ENCODE peak calls at places on chromosomes 12 and 14, in seven cellular contexts. One of them, this sample, is unnamed. For H3K36me3, the result is how much of the 10 kb centered on the place peaks cover.

GRCh38 chr14:22892488-22892887 is 9.5 kb downstream of the REM2 start:
- DNase-seq in GM23338: peak
- DNase-seq in A673: no peak
- DNase-seq in MM.1S: no peak
- DNase-seq in neural progenitor cell: no peak
- DNase-seq in H1: no peak
- DNase-seq in PC-3: no peak
- DNase-seq in this sample: no peak

GRCh38 chr12:19894803-19895202 is 455.5 kb downstream of the AEBP2 start:
- DNase-seq in GM23338: no peak
- DNase-seq in A673: no peak
- DNase-seq in MM.1S: peak
- DNase-seq in neural progenitor cell: no peak
- DNase-seq in H1: no peak
- DNase-seq in PC-3: peak
- DNase-seq in this sample: no peak

GRCh38 chr12:120012067-120012621 is 23.1 kb downstream of the BICDL1 start:
- DNase-seq in GM23338: peak
- DNase-seq in A673: no peak
- DNase-seq in MM.1S: no peak
- DNase-seq in neural progenitor cell: peak
- DNase-seq in H1: no peak
- DNase-seq in PC-3: peak
- DNase-seq in this sample: no peak

GRCh38 chr14:90204516-90204915 is 51.8 kb upstream of the PSMC1 start:
- DNase-seq in GM23338: no peak
- DNase-seq in A673: no peak
- DNase-seq in MM.1S: no peak
- DNase-seq in neural progenitor cell: no peak
- DNase-seq in H1: no peak
- DNase-seq in PC-3: no peak
- DNase-seq in this sample: no peak

GRCh38 chr14:37048666-37049071 is 123.7 kb downstream of the SLC25A21 start:
- DNase-seq in GM23338: no peak
- DNase-seq in A673: no peak
- DNase-seq in MM.1S: no peak
- DNase-seq in neural progenitor cell: no peak
- DNase-seq in H1: no peak
- DNase-seq in PC-3: peak
- DNase-seq in this sample: no peak

GRCh38 chr12:92080390-92081285 is 65.0 kb downstream of the BTG1 start:
- DNase-seq in GM23338: no peak
- DNase-seq in A673: peak
- DNase-seq in MM.1S: peak
- DNase-seq in neural progenitor cell: no peak
- DNase-seq in H1: no peak
- DNase-seq in PC-3: peak
- DNase-seq in this sample: peak

GRCh38 chr12:6708968-6709394 is 8.4 kb upstream of the PIANP start:
- DNase-seq in GM23338: no peak
- DNase-seq in A673: no peak
- DNase-seq in MM.1S: no peak
- DNase-seq in neural progenitor cell: no peak
- DNase-seq in H1: no peak
- DNase-seq in PC-3: peak
- DNase-seq in this sample: no peak

GRCh38 chr14:34548472-34548981 is 9.0 kb upstream of the EAPP start:
- DNase-seq in GM23338: no peak
- DNase-seq in A673: no peak
- DNase-seq in MM.1S: no peak
- DNase-seq in neural progenitor cell: no peak
- DNase-seq in H1: no peak
- DNase-seq in PC-3: no peak
- DNase-seq in this sample: no peak

GRCh38 chr12:7628401-7628961 is 37.2 kb downstream of the APOBEC1 start:
- DNase-seq in GM23338: peak
- DNase-seq in A673: no peak
- DNase-seq in MM.1S: no peak
- DNase-seq in neural progenitor cell: peak
- DNase-seq in H1: no peak
- DNase-seq in PC-3: no peak
- DNase-seq in this sample: no peak

GRCh38 chr12:14892726-14893442 is 7.2 kb upstream of the MGP start:
- DNase-seq in GM23338: no peak
- DNase-seq in A673: peak
- DNase-seq in MM.1S: no peak
- DNase-seq in neural progenitor cell: peak
- DNase-seq in H1: no peak
- DNase-seq in PC-3: peak
- DNase-seq in this sample: no peak

GRCh38 chr12:131101006-131101405 is 147.3 kb downstream of the ADGRD1 start:
- DNase-seq in GM23338: no peak
- DNase-seq in A673: no peak
- DNase-seq in MM.1S: no peak
- DNase-seq in neural progenitor cell: no peak
- DNase-seq in H1: no peak
- DNase-seq in PC-3: no peak
- DNase-seq in this sample: no peak

GRCh38 chr14:67580336-67581230 is 19.5 kb downstream of the PIGH start:
- DNase-seq in GM23338: no peak
- DNase-seq in A673: no peak
- DNase-seq in MM.1S: no peak
- DNase-seq in neural progenitor cell: no peak
- DNase-seq in H1: no peak
- DNase-seq in PC-3: no peak
- DNase-seq in this sample: no peak

GRCh38 chr14:100019156-100019882 is 45.9 kb upstream of the EVL start:
- DNase-seq in GM23338: peak
- DNase-seq in A673: no peak
- DNase-seq in MM.1S: no peak
- DNase-seq in neural progenitor cell: peak
- DNase-seq in H1: no peak
- DNase-seq in PC-3: no peak
- DNase-seq in this sample: no peak

GRCh38 chr14:106276326-106277267 is 750.2 kb downstream of the TMEM121 start:
- DNase-seq in GM23338: no peak
- DNase-seq in A673: no peak
- DNase-seq in MM.1S: no peak
- DNase-seq in neural progenitor cell: no peak
- DNase-seq in H1: no peak
- DNase-seq in PC-3: no peak
- DNase-seq in this sample: no peak

GRCh38 chr12:102891756-102892155 is 25.3 kb downstream of the PAH start:
- DNase-seq in GM23338: peak
- DNase-seq in A673: no peak
- DNase-seq in MM.1S: no peak
- DNase-seq in neural progenitor cell: peak
- DNase-seq in H1: no peak
- DNase-seq in PC-3: no peak
- DNase-seq in this sample: no peak

GRCh38 chr14:70254476-70254961 is 65.8 kb upstream of the SLC8A3 start:
- DNase-seq in GM23338: peak
- DNase-seq in A673: peak
- DNase-seq in MM.1S: peak
- DNase-seq in neural progenitor cell: peak
- DNase-seq in H1: peak
- DNase-seq in PC-3: peak
- DNase-seq in this sample: no peak

GRCh38 chr12:95088339-95088738 is 14.9 kb upstream of the NR2C1 start:
- DNase-seq in GM23338: no peak
- DNase-seq in A673: no peak
- DNase-seq in MM.1S: no peak
- DNase-seq in neural progenitor cell: no peak
- DNase-seq in H1: no peak
- DNase-seq in PC-3: no peak
- DNase-seq in this sample: no peak

GRCh38 chr14:51564460-51564859 is 87.2 kb upstream of the FRMD6 start:
- DNase-seq in GM23338: no peak
- DNase-seq in A673: no peak
- DNase-seq in MM.1S: no peak
- DNase-seq in neural progenitor cell: no peak
- DNase-seq in H1: no peak
- DNase-seq in PC-3: peak
- DNase-seq in this sample: no peak

GRCh38 chr14:67438969-67439368 is 27.0 kb upstream of the PLEK2 start:
- DNase-seq in GM23338: no peak
- DNase-seq in A673: no peak
- DNase-seq in MM.1S: no peak
- DNase-seq in neural progenitor cell: no peak
- DNase-seq in H1: no peak
- DNase-seq in PC-3: no peak
- DNase-seq in this sample: no peak

GRCh38 chr14:94695231-94695630 is 74.7 kb downstream of the GSC start:
- DNase-seq in GM23338: no peak
- DNase-seq in A673: no peak
- DNase-seq in MM.1S: no peak
- DNase-seq in neural progenitor cell: no peak
- DNase-seq in H1: no peak
- DNase-seq in PC-3: no peak
- DNase-seq in this sample: no peak

GRCh38 chr12:52670506-52670905 is 9.7 kb downstream of the KRT1 start:
- DNase-seq in GM23338: no peak
- DNase-seq in A673: no peak
- DNase-seq in MM.1S: no peak
- DNase-seq in neural progenitor cell: no peak
- DNase-seq in H1: no peak
- DNase-seq in PC-3: no peak
- DNase-seq in this sample: no peak

GRCh38 chr12:8844665-8845064 is 22.2 kb downstream of the A2ML1 start:
- DNase-seq in GM23338: no peak
- DNase-seq in A673: no peak
- DNase-seq in MM.1S: no peak
- DNase-seq in neural progenitor cell: no peak
- DNase-seq in H1: no peak
- DNase-seq in PC-3: no peak
- DNase-seq in this sample: no peak

GRCh38 chr12:3820122-3820521 is 53.1 kb downstream of the PARP11 start:
- DNase-seq in GM23338: no peak
- DNase-seq in A673: no peak
- DNase-seq in MM.1S: no peak
- DNase-seq in neural progenitor cell: no peak
- DNase-seq in H1: no peak
- DNase-seq in PC-3: peak
- DNase-seq in this sample: no peak

GRCh38 chr14:72607386-72608125 is 286.3 kb downstream of the DPF3 start:
- DNase-seq in GM23338: no peak
- DNase-seq in A673: no peak
- DNase-seq in MM.1S: no peak
- DNase-seq in neural progenitor cell: no peak
- DNase-seq in H1: peak
- DNase-seq in PC-3: no peak
- DNase-seq in this sample: no peak

GRCh38 chr12:64610092-64610659 is at the start of gene RASSF3:
- DNase-seq in GM23338: peak
- DNase-seq in A673: peak
- DNase-seq in MM.1S: peak
- DNase-seq in neural progenitor cell: peak
- DNase-seq in H1: peak
- DNase-seq in PC-3: peak
- DNase-seq in this sample: no peak

GRCh38 chr12:93167331-93167730 is 210.4 kb upstream of the NUDT4 start:
- DNase-seq in GM23338: no peak
- DNase-seq in A673: no peak
- DNase-seq in MM.1S: no peak
- DNase-seq in neural progenitor cell: no peak
- DNase-seq in H1: no peak
- DNase-seq in PC-3: no peak
- DNase-seq in this sample: no peak

GRCh38 chr12:104360988-104361707 is 57.6 kb downstream of the EID3 start:
- DNase-seq in GM23338: no peak
- DNase-seq in A673: no peak
- DNase-seq in MM.1S: no peak
- DNase-seq in neural progenitor cell: no peak
- DNase-seq in H1: no peak
- DNase-seq in PC-3: no peak
- DNase-seq in this sample: peak

GRCh38 chr14:77752799-77753516 is 8.0 kb downstream of the SNW1 start:
- DNase-seq in GM23338: no peak
- DNase-seq in A673: no peak
- DNase-seq in MM.1S: no peak
- DNase-seq in neural progenitor cell: no peak
- DNase-seq in H1: no peak
- DNase-seq in PC-3: no peak
- DNase-seq in this sample: no peak

GRCh38 chr14:77752266-77752665 is 8.7 kb downstream of the SNW1 start:
- DNase-seq in GM23338: no peak
- DNase-seq in A673: no peak
- DNase-seq in MM.1S: no peak
- DNase-seq in neural progenitor cell: no peak
- DNase-seq in H1: no peak
- DNase-seq in PC-3: no peak
- DNase-seq in this sample: no peak
- H3K36me3 ChIP-seq in GM23338: half or more
- H3K36me3 ChIP-seq in A673: half or more
- H3K36me3 ChIP-seq in MM.1S: under half
- H3K36me3 ChIP-seq in neural progenitor cell: under half
- H3K36me3 ChIP-seq in H1: half or more
- H3K36me3 ChIP-seq in PC-3: under half
- H3K36me3 ChIP-seq in this sample: half or more

DNA sequence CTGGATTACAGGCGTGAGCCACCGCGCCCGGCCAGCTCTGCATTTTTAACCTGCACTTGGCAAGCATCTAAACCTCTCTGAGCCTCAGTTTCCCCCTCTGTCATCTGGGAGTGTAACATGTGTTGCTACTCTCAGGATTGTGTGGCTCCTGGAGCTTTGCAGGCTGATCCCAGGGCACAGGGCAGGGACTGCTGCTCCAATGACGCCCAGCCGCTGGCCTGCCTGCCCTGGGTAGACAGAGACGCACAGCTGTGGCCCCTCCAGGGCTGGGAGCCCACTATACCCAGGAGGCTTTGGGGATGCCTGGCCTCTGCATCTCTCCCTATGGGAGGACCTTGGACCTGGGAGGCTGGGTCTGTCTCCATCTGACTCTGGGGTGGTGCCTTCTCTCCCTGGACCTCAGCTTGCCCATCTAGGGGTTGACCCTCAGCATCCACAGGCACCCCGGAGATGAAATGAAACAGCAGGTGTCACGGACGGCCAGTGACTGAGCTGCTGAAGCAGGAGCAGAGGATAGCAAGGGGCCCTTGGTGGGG is 13.7 kb downstream of the ARL6IP4 start:
- DNase-seq in GM23338: no peak
- DNase-seq in A673: no peak
- DNase-seq in MM.1S: no peak
- DNase-seq in neural progenitor cell: no peak
- DNase-seq in H1: no peak
- DNase-seq in PC-3: no peak
- DNase-seq in this sample: no peak
- H3K4me3 ChIP-seq in GM23338: no peak
- H3K4me3 ChIP-seq in A673: no peak
- H3K4me3 ChIP-seq in MM.1S: no peak
- H3K4me3 ChIP-seq in neural progenitor cell: no peak
- H3K4me3 ChIP-seq in H1: no peak
- H3K4me3 ChIP-seq in PC-3: no peak
- H3K4me3 ChIP-seq in this sample: no peak

GRCh38 chr14:102930138-102930752 is 7.8 kb downstream of the AMN start:
- DNase-seq in GM23338: peak
- DNase-seq in A673: peak
- DNase-seq in MM.1S: no peak
- DNase-seq in neural progenitor cell: peak
- DNase-seq in H1: peak
- DNase-seq in PC-3: no peak
- DNase-seq in this sample: no peak
- TF ChIP-seq EZH2 in GM23338: no peak
- TF ChIP-seq EZH2 in A673: no peak
- TF ChIP-seq EZH2 in MM.1S: no peak
- TF ChIP-seq EZH2 in neural progenitor cell: peak
- TF ChIP-seq EZH2 in H1: no peak
- TF ChIP-seq EZH2 in PC-3: no peak
- TF ChIP-seq EZH2 in this sample: no peak

GRCh38 chr14:58275527-58276190 is 22.7 kb upstream of the ARID4A start:
- DNase-seq in GM23338: no peak
- DNase-seq in A673: no peak
- DNase-seq in MM.1S: no peak
- DNase-seq in neural progenitor cell: no peak
- DNase-seq in H1: no peak
- DNase-seq in PC-3: no peak
- DNase-seq in this sample: no peak
- H3K36me3 ChIP-seq in GM23338: under half
- H3K36me3 ChIP-seq in A673: half or more
- H3K36me3 ChIP-seq in MM.1S: under half
- H3K36me3 ChIP-seq in neural progenitor cell: under half
- H3K36me3 ChIP-seq in H1: half or more
- H3K36me3 ChIP-seq in PC-3: half or more
- H3K36me3 ChIP-seq in this sample: half or more

This sample was measured in SK-N-MC.